ENCODE peak calls at places on chromosomes 4 and X, in nine cellular contexts. M, V, T, K, J, E, I, C and D are unnamed samples. For H3K4me1, the result is how much of the 10 kb centered on the place peaks cover.

GRCh38 chrX:65723706-65724105 is 56.3 kb downstream of the MSN start:
- DNase-seq in J (no peak), V (no peak), I (no peak), E (no peak), K (no peak), T (no peak), C (no peak), M (no peak), D (no peak)

GRCh38 chr4:72377491-72378194 is 191.4 kb downstream of the ADAMTS3 start:
- DNase-seq in M (no peak), I (no peak), V (no peak), T (no peak), J (no peak), C (no peak), K (no peak), E (no peak), D (no peak)

GRCh38 chr4:172822322-172822721 is 346.3 kb upstream of the GALNT7 start:
- DNase-seq in V (no peak), I (no peak), J (no peak), M (no peak), K (no peak), T (no peak), E (no peak), C (no peak), D (no peak)

GRCh38 chr4:85067342-85067741 is 100.9 kb upstream of the WDFY3 start:
- DNase-seq in J (no peak), I (no peak), K (no peak), C (no peak), M (no peak), T (no peak), E (no peak), V (no peak), D (no peak)

GRCh38 chrX:13752646-13753045 is 18.1 kb downstream of the OFD1 start:
- DNase-seq in M (no peak), K (no peak), E (no peak), V (peak), J (no peak), C (no peak), T (peak), I (no peak), D (no peak)

GRCh38 chr4:132123870-132124623 is 1025.0 kb upstream of the PCDH10 start:
- DNase-seq in V (no peak), E (no peak), T (no peak), I (no peak), M (peak), J (no peak), C (peak), K (peak), D (peak)

GRCh38 chrX:10570601-10571000 is 49.8 kb downstream of the MID1 start:
- DNase-seq in V (no peak), M (no peak), E (no peak), T (no peak), J (no peak), C (no peak), I (no peak), K (no peak), D (no peak)

GRCh38 chr4:30717208-30718020 is 2.8 kb upstream of the PCDH7 start:
- DNase-seq in J (no peak), M (no peak), C (peak), V (no peak), I (peak), E (peak), T (no peak), K (peak), D (peak)

GRCh38 chrX:49247346-49247745 is 12.1 kb downstream of the CCDC22 start:
- DNase-seq in E (no peak), I (no peak), V (no peak), C (no peak), J (no peak), T (no peak), M (no peak), K (no peak), D (no peak)

GRCh38 chr4:184028571-184028996 is 123.5 kb downstream of the STOX2 start:
- DNase-seq in J (no peak), V (peak), I (no peak), C (no peak), T (no peak), M (no peak), K (no peak), E (no peak), D (no peak)

GRCh38 chrX:137072396-137072795 is 38.6 kb upstream of the GPR101 start:
- DNase-seq in I (no peak), J (no peak), K (no peak), V (no peak), T (no peak), C (no peak), E (no peak), M (no peak), D (no peak)

GRCh38 chr4:143424276-143424675 is 87.6 kb downstream of the GAB1 start:
- DNase-seq in E (no peak), J (no peak), I (no peak), T (no peak), M (no peak), V (no peak), C (no peak), K (no peak), D (no peak)

GRCh38 chr4:73844352-73844751 is 7.9 kb downstream of the CXCL6 start:
- DNase-seq in J (peak), C (no peak), V (no peak), I (no peak), M (no peak), T (no peak), K (peak), E (no peak), D (no peak)

GRCh38 chrX:150897371-150898319 is 823 bp downstream of the CD99L2 start:
- DNase-seq in V (peak), E (no peak), M (no peak), J (peak), C (peak), I (no peak), K (peak), T (peak), D (peak)

DNA sequence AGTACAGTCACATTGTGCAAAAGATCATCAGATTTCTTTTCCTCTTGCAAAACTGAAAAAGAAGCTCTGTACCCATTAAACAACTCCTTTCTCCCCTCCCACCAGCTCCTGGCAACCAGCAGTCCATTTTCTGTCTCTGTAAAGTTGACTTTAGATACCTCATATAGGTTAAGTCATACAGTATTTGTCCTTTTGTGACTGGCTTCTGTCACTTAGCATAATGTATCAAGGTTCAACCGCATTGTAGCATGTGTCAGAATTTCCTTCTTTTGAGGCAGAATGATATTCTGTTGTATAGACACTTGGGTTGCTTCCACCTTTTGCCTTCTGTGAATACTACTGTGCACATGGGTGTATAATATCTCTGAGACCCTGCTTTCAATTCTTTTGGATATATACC is 121.8 kb downstream of the SH3KBP1 start:
- DNase-seq in E (no peak), C (no peak), V (no peak), I (no peak), J (no peak), T (no peak), K (no peak), M (no peak), D (no peak)
- H3K4me1 ChIP-seq in E (under half), C (under half), V (half or more), I (under half), J (under half), T (half or more), K (under half), M (under half), D (under half)

GRCh38 chrX:15747626-15748173 is 9.6 kb downstream of the CA5B start:
- DNase-seq in T (no peak), I (no peak), V (no peak), K (no peak), J (peak), E (no peak), M (no peak), C (peak), D (peak)
- H3K4me1 ChIP-seq in T (under half), I (under half), V (under half), K (under half), J (under half), E (under half), M (under half), C (under half), D (half or more)

DNA sequence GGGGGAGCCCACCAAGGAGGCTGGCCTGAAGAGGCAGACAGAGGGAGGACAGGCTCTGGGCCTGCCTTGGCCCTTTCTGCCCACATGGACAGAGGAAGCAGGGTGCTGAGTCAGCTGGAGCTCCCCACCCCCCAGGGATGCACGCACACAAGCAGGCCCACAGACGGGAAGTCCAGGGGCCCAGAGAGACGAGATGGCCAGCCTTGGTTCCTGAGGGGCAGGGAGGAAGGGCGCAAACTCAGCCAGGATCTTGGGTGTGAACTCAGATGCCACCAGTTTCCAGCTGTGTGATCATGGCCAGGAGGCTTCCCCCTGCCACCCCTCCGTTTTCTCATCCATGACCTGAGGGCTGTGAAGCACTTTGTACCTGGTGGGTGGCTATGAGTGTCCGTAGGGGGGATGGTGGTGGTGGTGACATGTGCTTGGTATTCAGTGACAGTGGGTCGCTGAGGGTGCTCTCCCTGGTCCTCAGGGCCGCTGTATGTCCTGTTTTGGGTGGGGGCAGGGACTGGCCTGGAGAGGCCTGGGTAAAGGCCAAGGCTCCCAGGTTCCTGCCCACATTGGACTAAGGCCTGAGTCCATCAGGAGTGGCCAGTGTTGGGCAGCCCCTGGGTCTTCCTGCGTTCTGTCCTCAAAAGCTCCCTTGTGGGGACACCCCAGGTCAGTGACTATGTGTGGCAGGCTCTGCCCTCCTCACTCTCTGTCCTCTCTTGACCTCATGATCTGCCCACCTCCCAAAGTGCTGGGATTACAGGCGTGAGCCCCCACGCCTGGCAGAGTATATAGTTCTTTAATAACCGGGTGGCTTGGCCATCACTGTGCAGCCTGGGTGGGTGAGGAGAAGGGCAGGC is 2.0 kb downstream of the SH3BP2 start:
- DNase-seq in I (peak), E (peak), M (no peak), V (no peak), J (no peak), T (no peak), K (peak), C (peak), D (no peak)
- H3K4me1 ChIP-seq in I (under half), E (under half), M (half or more), V (under half), J (under half), T (under half), K (half or more), C (under half), D (under half)

GRCh38 chr4:113675731-113676707 is 85.5 kb downstream of the CAMK2D start:
- DNase-seq in I (no peak), C (no peak), V (no peak), T (no peak), J (no peak), E (no peak), M (no peak), K (no peak), D (no peak)
- H3K4me1 ChIP-seq in I (under half), C (under half), V (half or more), T (half or more), J (under half), E (under half), M (under half), K (under half), D (under half)

GRCh38 chr4:145735777-145736176 is 55.8 kb downstream of the C4orf51 start:
- DNase-seq in V (no peak), J (no peak), K (no peak), E (no peak), C (no peak), I (no peak), T (no peak), M (no peak), D (no peak)
- H3K4me1 ChIP-seq in V (under half), J (under half), K (half or more), E (under half), C (under half), I (under half), T (under half), M (under half), D (under half)

GRCh38 chr4:53105313-53105712 is 243.2 kb downstream of the RASL11B start:
- DNase-seq in E (no peak), I (no peak), M (no peak), T (no peak), V (no peak), J (no peak), C (peak), K (no peak), D (no peak)

GRCh38 chr4:53098681-53099121 is 236.6 kb downstream of the RASL11B start:
- DNase-seq in M (no peak), J (no peak), K (no peak), V (no peak), I (no peak), C (no peak), E (no peak), T (no peak), D (no peak)

GRCh38 chr4:53100801-53101581 is 238.9 kb downstream of the RASL11B start:
- DNase-seq in V (no peak), I (no peak), E (no peak), C (no peak), T (no peak), J (peak), K (no peak), M (no peak), D (no peak)

DNA sequence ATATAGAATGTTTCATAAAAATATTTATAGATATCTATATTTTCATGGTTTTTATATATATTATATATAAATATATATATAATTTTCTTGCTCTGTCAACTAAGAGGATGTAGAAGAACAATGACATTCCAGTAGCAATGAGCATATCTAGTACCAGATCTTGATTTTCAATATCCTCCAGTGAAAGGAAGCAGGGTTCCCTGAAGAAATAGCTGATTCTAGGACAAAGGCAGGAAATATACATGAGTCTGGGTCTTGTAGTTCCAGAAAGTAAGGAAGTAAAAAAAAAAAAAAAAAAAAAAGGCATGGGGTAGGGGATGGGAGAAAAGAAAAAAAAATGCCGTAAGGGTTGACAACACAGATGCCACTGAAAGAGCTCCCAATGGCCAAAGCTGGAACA is 241.4 kb downstream of the RASL11B start:
- DNase-seq in I (no peak), J (no peak), K (no peak), E (no peak), T (no peak), C (no peak), V (no peak), M (no peak), D (no peak)
- H3K4me1 ChIP-seq in I (under half), J (under half), K (under half), E (under half), T (under half), C (under half), V (under half), M (under half), D (under half)

GRCh38 chr4:126859872-126860271 is 772.9 kb upstream of the INTU start:
- DNase-seq in J (no peak), K (no peak), V (no peak), E (no peak), I (no peak), C (no peak), T (no peak), M (no peak), D (no peak)

GRCh38 chr4:126860308-126860707 is 772.4 kb upstream of the INTU start:
- DNase-seq in K (no peak), V (no peak), C (no peak), T (no peak), E (no peak), M (no peak), J (no peak), I (no peak), D (no peak)

GRCh38 chr4:126859314-126859713 is 773.4 kb upstream of the INTU start:
- DNase-seq in E (no peak), C (no peak), I (no peak), J (no peak), T (no peak), V (no peak), M (no peak), K (no peak), D (no peak)

GRCh38 chr4:126853715-126854114 is 779.0 kb upstream of the INTU start:
- DNase-seq in T (no peak), K (no peak), M (no peak), C (no peak), E (no peak), V (no peak), I (no peak), J (no peak), D (no peak)

GRCh38 chr4:126856906-126857305 is 775.9 kb upstream of the INTU start:
- DNase-seq in J (no peak), T (no peak), I (no peak), V (no peak), M (no peak), C (no peak), K (no peak), E (no peak), D (no peak)
- H3K4me1 ChIP-seq in J (under half), T (under half), I (under half), V (under half), M (under half), C (under half), K (under half), E (under half), D (under half)

DNA sequence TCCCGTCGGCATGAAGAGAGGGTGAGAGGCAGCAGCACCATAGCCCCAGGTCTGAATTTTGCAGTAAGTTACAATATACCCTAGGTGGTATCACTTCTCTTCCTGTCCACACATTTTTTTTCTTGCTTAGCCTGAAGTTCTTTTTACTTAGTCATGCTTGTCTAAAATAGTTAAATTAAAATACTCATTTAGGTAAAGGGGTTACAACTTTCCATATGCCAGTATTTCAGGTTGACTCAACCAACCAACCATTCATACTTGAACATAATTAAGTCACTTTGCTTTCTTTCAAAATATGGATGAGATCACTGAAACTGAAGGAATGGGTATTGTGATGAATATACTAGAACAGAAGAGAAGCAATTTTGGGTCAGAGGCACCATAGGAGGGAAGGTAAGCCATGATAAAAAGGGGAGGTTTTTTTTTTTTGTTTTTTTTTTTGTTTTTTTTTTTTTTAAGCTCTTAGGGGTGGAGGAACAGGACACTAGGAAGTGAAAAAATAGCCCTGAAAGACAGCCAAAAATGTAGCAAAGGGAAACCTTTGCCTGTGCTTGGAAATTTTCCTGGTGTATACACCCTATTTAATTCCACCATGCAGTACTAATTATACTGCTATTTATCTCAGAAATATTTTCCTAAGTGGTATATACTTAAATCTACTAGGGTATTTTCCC is 41.8 kb downstream of the RPS6KA3 start:
- DNase-seq in K (peak), M (no peak), J (peak), C (no peak), E (no peak), T (no peak), V (peak), I (no peak), D (no peak)
- H3K4me1 ChIP-seq in K (half or more), M (under half), J (under half), C (under half), E (under half), T (under half), V (under half), I (under half), D (under half)

DNA sequence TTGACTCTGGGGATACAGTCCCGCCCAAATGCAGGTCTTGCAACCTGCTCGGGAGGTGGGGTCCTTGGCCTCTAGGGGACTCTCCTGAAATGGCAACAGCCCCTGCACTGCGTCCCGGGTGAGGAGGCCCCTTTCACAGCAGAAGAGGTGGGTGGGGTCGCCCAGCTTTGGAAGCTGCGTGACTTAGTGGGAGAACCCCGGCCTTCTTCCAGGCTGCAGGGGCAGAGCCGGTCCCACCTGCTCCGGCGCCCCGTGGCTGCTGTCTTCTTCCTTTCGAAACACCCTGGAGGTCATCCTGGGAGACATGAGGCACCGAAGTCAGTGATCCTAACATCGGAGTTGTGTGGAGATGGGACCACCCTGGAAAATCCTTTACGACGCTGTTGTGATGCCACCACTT is 103.7 kb upstream of the ADRA2C start:
- DNase-seq in E (no peak), J (no peak), T (no peak), V (no peak), C (no peak), I (peak), M (no peak), K (no peak), D (no peak)
- H3K4me1 ChIP-seq in E (under half), J (under half), T (under half), V (half or more), C (under half), I (under half), M (under half), K (under half), D (under half)